ENCODE peak calls at places on chromosomes 3 and 15, in ten cellular contexts. D is H9; X is hepatocyte; E is GM12864; S is uterus; M is CD8-positive, alpha-beta T cell; H is NB4; T is prostate gland; F is lower leg skin; G is B cell. C is an unnamed sample.

GRCh38 chr3:166060789-166061479 is 223.7 kb upstream of the BCHE start:
- DNase-seq in D (peak), X (no peak), E (no peak), S (no peak), M (no peak), H (peak), T (no peak), F (no peak), G (no peak), C (no peak)

GRCh38 chr3:175266478-175266877 is 407.3 kb downstream of the NAALADL2 start:
- DNase-seq in D (no peak), X (no peak), E (no peak), S (no peak), M (no peak), H (no peak), T (no peak), F (no peak), G (no peak), C (no peak)

GRCh38 chr3:172616061-172616461 is 92.8 kb upstream of the TNFSF10 start:
- DNase-seq in D (no peak), X (no peak), E (no peak), S (no peak), M (no peak), H (no peak), T (no peak), F (no peak), G (no peak), C (peak)

GRCh38 chr15:80070840-80071239 is 11.4 kb downstream of the ZFAND6 start:
- DNase-seq in D (no peak), X (no peak), E (no peak), S (no peak), M (no peak), H (peak), T (no peak), F (no peak), G (no peak), C (no peak)

GRCh38 chr3:4720316-4721075 is 227.3 kb downstream of the ITPR1 start:
- DNase-seq in D (peak), X (peak), E (no peak), S (peak), M (no peak), H (peak), T (peak), F (peak), G (no peak), C (peak)

GRCh38 chr3:136381051-136381450 is 130.9 kb downstream of the PCCB start:
- DNase-seq in D (no peak), X (no peak), E (no peak), S (no peak), M (no peak), H (no peak), T (no peak), F (no peak), G (no peak), C (no peak)

GRCh38 chr3:118882353-118882947 is 152.2 kb downstream of the IGSF11 start:
- DNase-seq in D (peak), X (peak), E (peak), S (peak), M (peak), H (peak), T (peak), F (peak), G (peak), C (peak)

GRCh38 chr3:21785765-21786453 is 34.9 kb upstream of the ZNF385D start:
- DNase-seq in D (no peak), X (no peak), E (no peak), S (no peak), M (no peak), H (no peak), T (peak), F (no peak), G (no peak), C (no peak)

GRCh38 chr3:135231646-135232625 is 436.9 kb downstream of the EPHB1 start:
- DNase-seq in D (peak), X (no peak), E (no peak), S (no peak), M (no peak), H (no peak), T (no peak), F (no peak), G (no peak), C (no peak)

GRCh38 chr3:186570941-186571643 is 572 bp downstream of the DNAJB11 start:
- DNase-seq in D (no peak), X (peak), E (no peak), S (no peak), M (no peak), H (peak), T (no peak), F (no peak), G (no peak), C (no peak)

GRCh38 chr3:152574461-152575079 is 260.4 kb upstream of the P2RY1 start:
- DNase-seq in D (no peak), X (peak), E (no peak), S (peak), M (peak), H (peak), T (peak), F (peak), G (peak), C (peak)

GRCh38 chr3:11591401-11592266 is 52.1 kb downstream of the VGLL4 start:
- DNase-seq in D (peak), X (peak), E (no peak), S (peak), M (no peak), H (no peak), T (no peak), F (no peak), G (no peak), C (no peak)

GRCh38 chr3:157354722-157355121 is 81.9 kb upstream of the PTX3 start:
- DNase-seq in D (no peak), X (peak), E (no peak), S (no peak), M (no peak), H (peak), T (no peak), F (no peak), G (no peak), C (peak)

GRCh38 chr3:29067014-29067413 is 213.9 kb upstream of the RBMS3 start:
- DNase-seq in D (no peak), X (no peak), E (no peak), S (no peak), M (no peak), H (no peak), T (no peak), F (no peak), G (no peak), C (no peak)

GRCh38 chr3:112090899-112091586 is 4.9 kb downstream of the C3orf52 start:
- DNase-seq in D (no peak), X (peak), E (no peak), S (no peak), M (no peak), H (no peak), T (no peak), F (no peak), G (no peak), C (no peak)

GRCh38 chr3:13631256-13631655 is 82.3 kb downstream of the FBLN2 start:
- DNase-seq in D (no peak), X (no peak), E (no peak), S (no peak), M (no peak), H (no peak), T (no peak), F (no peak), G (no peak), C (no peak)

GRCh38 chr3:182787302-182788036 is 5.8 kb upstream of the ATP11B start:
- DNase-seq in D (no peak), X (no peak), E (no peak), S (no peak), M (no peak), H (no peak), T (no peak), F (no peak), G (no peak), C (no peak)

GRCh38 chr3:99505646-99506269 is 132.6 kb upstream of the COL8A1 start:
- DNase-seq in D (no peak), X (no peak), E (peak), S (peak), M (no peak), H (peak), T (no peak), F (peak), G (no peak), C (peak)

GRCh38 chr3:13874891-13875290 is 5.0 kb downstream of the WNT7A start:
- DNase-seq in D (no peak), X (no peak), E (no peak), S (no peak), M (no peak), H (no peak), T (no peak), F (no peak), G (no peak), C (no peak)

GRCh38 chr3:3798641-3799113 is 554 bp upstream of the LRRN1 start:
- DNase-seq in D (peak), X (peak), E (no peak), S (no peak), M (peak), H (no peak), T (peak), F (no peak), G (peak), C (peak)

GRCh38 chr15:56901931-56902330 is 16.5 kb upstream of the TCF12 start:
- DNase-seq in D (no peak), X (no peak), E (no peak), S (no peak), M (no peak), H (no peak), T (no peak), F (no peak), G (no peak), C (no peak)

GRCh38 chr3:197791120-197792018 is at the start of gene LRCH3:
- DNase-seq in D (peak), X (peak), E (no peak), S (peak), M (peak), H (peak), T (peak), F (peak), G (peak), C (peak)

GRCh38 chr15:28018291-28019044 is 80.6 kb downstream of the OCA2 start:
- DNase-seq in D (no peak), X (no peak), E (no peak), S (no peak), M (no peak), H (no peak), T (no peak), F (no peak), G (no peak), C (no peak)

GRCh38 chr3:139388961-139389551 is 391 bp downstream of the COPB2 start:
- DNase-seq in D (no peak), X (no peak), E (no peak), S (no peak), M (peak), H (no peak), T (no peak), F (no peak), G (no peak), C (peak)

GRCh38 chr15:38682363-38682762 is 117.7 kb upstream of the RASGRP1 start:
- DNase-seq in D (no peak), X (no peak), E (no peak), S (no peak), M (no peak), H (no peak), T (no peak), F (no peak), G (no peak), C (no peak)

GRCh38 chr3:136947477-136947876 is 10.3 kb upstream of the IL20RB start:
- DNase-seq in D (no peak), X (no peak), E (no peak), S (no peak), M (no peak), H (no peak), T (no peak), F (no peak), G (no peak), C (no peak)

GRCh38 chr15:58565620-58566019 is 133.8 kb downstream of the LIPC start:
- DNase-seq in D (no peak), X (no peak), E (no peak), S (no peak), M (no peak), H (no peak), T (no peak), F (no peak), G (no peak), C (no peak)

GRCh38 chr3:171140246-171140645 is 113.7 kb upstream of the SLC2A2 start:
- DNase-seq in D (no peak), X (no peak), E (no peak), S (no peak), M (no peak), H (no peak), T (no peak), F (no peak), G (no peak), C (no peak)

GRCh38 chr15:82919231-82919886 is 33.2 kb downstream of the HOMER2 start:
- DNase-seq in D (no peak), X (peak), E (no peak), S (no peak), M (no peak), H (no peak), T (peak), F (peak), G (no peak), C (no peak)

GRCh38 chr15:59736181-59736580 is 47.1 kb upstream of the BNIP2 start:
- DNase-seq in D (peak), X (no peak), E (no peak), S (no peak), M (no peak), H (no peak), T (no peak), F (no peak), G (no peak), C (no peak)

GRCh38 chr15:48674876-48675275 is 29.4 kb upstream of the FBN1 start:
- DNase-seq in D (no peak), X (no peak), E (no peak), S (no peak), M (no peak), H (no peak), T (no peak), F (no peak), G (no peak), C (no peak)

GRCh38 chr3:86451749-86452148 is 539.2 kb downstream of the VGLL3 start:
- DNase-seq in D (no peak), X (no peak), E (no peak), S (no peak), M (peak), H (no peak), T (no peak), F (no peak), G (no peak), C (no peak)

GRCh38 chr3:4019509-4019908 is 220.3 kb downstream of the LRRN1 start:
- DNase-seq in D (no peak), X (no peak), E (no peak), S (no peak), M (no peak), H (no peak), T (no peak), F (no peak), G (no peak), C (no peak)

GRCh38 chr3:10195692-10196091 is 31.0 kb downstream of the IRAK2 start:
- DNase-seq in D (no peak), X (no peak), E (no peak), S (no peak), M (no peak), H (no peak), T (no peak), F (no peak), G (no peak), C (no peak)

DNA sequence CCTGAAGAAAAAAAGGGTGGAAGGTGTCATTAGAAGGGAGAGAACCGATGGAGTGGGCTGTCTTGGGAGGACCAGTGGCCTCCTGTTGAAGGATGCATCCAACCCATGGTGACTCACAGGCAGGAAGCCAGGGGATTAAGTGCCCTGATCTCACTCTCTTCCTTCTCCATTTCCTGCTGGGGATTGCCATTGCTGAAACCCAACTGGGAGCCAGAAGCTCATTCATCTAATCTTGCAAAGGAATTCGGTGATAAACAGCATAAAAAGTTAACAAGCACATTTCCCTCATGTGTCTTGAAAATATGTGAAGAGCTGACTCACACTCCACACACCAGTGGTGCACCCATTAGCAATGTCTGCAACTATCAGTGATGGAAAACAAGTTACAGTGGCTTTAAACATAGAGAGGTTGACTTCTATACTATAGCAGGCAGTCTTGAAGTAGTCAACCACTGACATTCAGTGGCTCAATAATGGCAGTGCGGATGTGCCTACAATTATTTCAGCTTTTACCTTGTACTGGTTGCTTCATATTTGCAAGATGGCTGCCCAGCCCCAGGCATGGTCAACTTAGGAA is 12.8 kb upstream of the CSRNP1 start:
- DNase-seq in D (no peak), X (peak), E (no peak), S (peak), M (no peak), H (peak), T (no peak), F (no peak), G (no peak), C (no peak)
- TF ChIP-seq CTCF in D (no peak), X (no peak), E (no peak), S (no peak), M (no peak), H (no peak), T (no peak), F (no peak), G (no peak), C (no peak)

GRCh38 chr3:37984596-37984995 is 6.0 kb upstream of the VILL start:
- DNase-seq in D (no peak), X (no peak), E (no peak), S (no peak), M (no peak), H (no peak), T (no peak), F (no peak), G (no peak), C (no peak)

GRCh38 chr3:37986479-37987314 is 3.9 kb upstream of the VILL start:
- DNase-seq in D (no peak), X (peak), E (no peak), S (peak), M (no peak), H (no peak), T (peak), F (no peak), G (no peak), C (no peak)

GRCh38 chr3:37985637-37986320 is 4.8 kb upstream of the VILL start:
- DNase-seq in D (no peak), X (no peak), E (no peak), S (no peak), M (no peak), H (no peak), T (peak), F (no peak), G (no peak), C (no peak)

GRCh38 chr3:37982351-37982750 is 8.2 kb upstream of the VILL start:
- DNase-seq in D (no peak), X (no peak), E (no peak), S (no peak), M (no peak), H (no peak), T (no peak), F (no peak), G (no peak), C (no peak)

DNA sequence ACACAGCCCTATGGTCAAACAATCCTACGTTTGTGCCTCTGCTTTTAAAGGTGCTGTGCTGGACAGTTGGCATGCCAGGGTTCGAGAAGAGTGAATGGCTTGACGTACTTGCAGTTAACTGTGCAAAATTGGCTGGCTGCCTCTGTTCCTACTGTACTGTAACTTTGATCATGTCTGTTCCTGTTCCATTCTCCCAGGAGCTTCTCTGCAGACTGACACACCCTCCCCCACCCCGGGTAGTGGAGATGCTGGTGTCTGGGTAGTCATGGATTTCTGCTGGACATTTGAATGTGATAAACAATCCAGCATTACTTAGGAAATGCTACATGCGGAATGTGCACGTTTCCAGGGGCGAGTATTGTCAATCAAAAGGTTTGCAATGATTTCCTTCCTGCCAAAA is 6.5 kb upstream of the VILL start:
- DNase-seq in D (no peak), X (no peak), E (no peak), S (no peak), M (no peak), H (no peak), T (peak), F (no peak), G (no peak), C (no peak)
- TF ChIP-seq CTCF in D (no peak), X (no peak), E (no peak), S (no peak), M (no peak), H (no peak), T (no peak), F (no peak), G (no peak), C (no peak)

DNA sequence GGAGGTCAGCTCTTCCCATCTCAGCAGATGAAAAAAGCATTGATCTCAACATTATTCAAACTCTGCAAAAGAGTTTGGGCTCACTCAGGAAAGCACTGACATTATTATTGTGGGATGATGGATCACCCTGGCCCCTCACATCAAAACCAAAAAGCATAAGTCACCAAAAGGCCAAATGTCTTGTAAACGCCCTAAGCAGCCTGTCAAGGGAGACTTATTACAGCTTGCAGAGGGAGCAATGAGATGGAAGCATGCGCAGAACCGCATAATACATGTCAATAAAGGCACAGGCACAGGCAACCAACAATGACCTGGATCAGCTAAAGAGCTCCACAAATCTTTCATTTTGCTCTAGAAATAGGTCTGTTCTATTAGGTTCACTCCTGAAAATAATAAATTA is 4.6 kb downstream of the FSIP1 start:
- DNase-seq in D (no peak), X (no peak), E (no peak), S (no peak), M (no peak), H (no peak), T (no peak), F (no peak), G (no peak), C (no peak)
- TF ChIP-seq CTCF in D (no peak), X (no peak), E (no peak), S (no peak), M (no peak), H (no peak), T (no peak), F (no peak), G (no peak), C (no peak)

GRCh38 chr3:62737449-62737848 is 137.8 kb downstream of the CADPS start:
- DNase-seq in D (no peak), X (no peak), E (no peak), S (no peak), M (no peak), H (no peak), T (no peak), F (no peak), G (no peak), C (no peak)
- TF ChIP-seq CTCF in D (no peak), X (no peak), E (no peak), S (no peak), M (no peak), H (no peak), T (no peak), F (no peak), G (no peak), C (no peak)

GRCh38 chr15:69223083-69223813 is 62.8 kb downstream of the GLCE start:
- DNase-seq in D (no peak), X (no peak), E (no peak), S (no peak), M (no peak), H (no peak), T (no peak), F (no peak), G (no peak), C (no peak)

GRCh38 chr15:69222002-69222474 is 61.6 kb downstream of the GLCE start:
- DNase-seq in D (no peak), X (peak), E (no peak), S (no peak), M (no peak), H (no peak), T (no peak), F (no peak), G (peak), C (no peak)

GRCh38 chr15:69226028-69226355 is 65.6 kb downstream of the GLCE start:
- DNase-seq in D (no peak), X (no peak), E (no peak), S (no peak), M (no peak), H (no peak), T (no peak), F (no peak), G (no peak), C (no peak)

GRCh38 chr15:69224383-69224782 is 63.9 kb downstream of the GLCE start:
- DNase-seq in D (no peak), X (peak), E (no peak), S (no peak), M (no peak), H (no peak), T (peak), F (no peak), G (no peak), C (no peak)

GRCh38 chr15:69225355-69226027 is 65.1 kb downstream of the GLCE start:
- DNase-seq in D (no peak), X (peak), E (no peak), S (no peak), M (no peak), H (peak), T (no peak), F (no peak), G (no peak), C (no peak)
- TF ChIP-seq CTCF in D (peak), X (peak), E (no peak), S (no peak), M (no peak), H (no peak), T (peak), F (no peak), G (no peak), C (no peak)